ENCODE peak calls at places on chromosomes 11 and 22, in four cellular contexts. B is activated CD4-positive, CD25-positive, alpha-beta regulatory T cell; I is dorsolateral prefrontal cortex; A is EL. X is an unnamed sample.

GRCh38 chr22:31102441-31103081 is 4.8 kb downstream of the SELENOM start:
- DNase-seq in B (no peak), I (no peak), A (peak), X (no peak)

GRCh38 chr11:70243912-70244652 is 26.4 kb upstream of the PPFIA1 start:
- DNase-seq in B (no peak), I (no peak), A (peak), X (no peak)

GRCh38 chr22:42919199-42919598 is 62.1 kb upstream of the ARFGAP3 start:
- DNase-seq in B (no peak), I (no peak), A (peak), X (no peak)

GRCh38 chr22:42889290-42889689 is 32.2 kb upstream of the ARFGAP3 start:
- DNase-seq in B (no peak), I (no peak), A (no peak), X (no peak)

GRCh38 chr11:69882270-69882608 is 63.0 kb upstream of the FGF3 start:
- DNase-seq in B (no peak), I (no peak), A (no peak), X (no peak)

GRCh38 chr11:1022411-1022810 is 14.1 kb downstream of the MUC6 start:
- DNase-seq in B (no peak), I (no peak), A (no peak), X (no peak)

GRCh38 chr11:119727523-119728081 is 1.4 kb downstream of the NECTIN1 start:
- DNase-seq in B (no peak), I (no peak), A (no peak), X (peak)

GRCh38 chr11:33323421-33323820 is 66.2 kb downstream of the HIPK3 start:
- DNase-seq in B (no peak), I (no peak), A (no peak), X (no peak)

GRCh38 chr11:61480261-61480660 is 28.3 kb upstream of the LRRC10B start:
- DNase-seq in B (no peak), I (no peak), A (no peak), X (no peak)

GRCh38 chr22:34736081-34736480 is 329.9 kb upstream of the ISX start:
- DNase-seq in B (no peak), I (no peak), A (no peak), X (no peak)

GRCh38 chr11:119782673-119783072 is 53.7 kb upstream of the NECTIN1 start:
- DNase-seq in B (no peak), I (peak), A (no peak), X (no peak)

GRCh38 chr11:82871646-82872045 is 28.6 kb downstream of the PRCP start:
- DNase-seq in B (no peak), I (no peak), A (peak), X (no peak)

GRCh38 chr11:72798361-72798760 is 4.5 kb upstream of the STARD10 start:
- DNase-seq in B (no peak), I (no peak), A (no peak), X (no peak)

GRCh38 chr11:45078236-45079074 is 68.0 kb upstream of the PRDM11 start:
- DNase-seq in B (no peak), I (peak), A (no peak), X (no peak)

GRCh38 chr11:77121876-77122575 is 6.0 kb upstream of the MYO7A start:
- DNase-seq in B (no peak), I (no peak), A (no peak), X (no peak)

GRCh38 chr11:35623708-35624168 is 5.5 kb downstream of the FJX1 start:
- DNase-seq in B (no peak), I (no peak), A (peak), X (no peak)

GRCh38 chr11:57566035-57566504 is 1.4 kb downstream of the UBE2L6 start:
- DNase-seq in B (no peak), I (no peak), A (peak), X (no peak)

GRCh38 chr11:118198370-118198769 is 21.9 kb upstream of the SCN2B start:
- DNase-seq in B (peak), I (peak), A (peak), X (peak)

GRCh38 chr11:30527566-30527965 is 58.6 kb downstream of the MPPED2 start:
- DNase-seq in B (no peak), I (no peak), A (no peak), X (no peak)

GRCh38 chr11:19628018-19628417 is 84.6 kb upstream of the NAV2 start:
- DNase-seq in B (no peak), I (no peak), A (peak), X (no peak)

GRCh38 chr11:18066626-18067025 is 20.6 kb upstream of the TPH1 start:
- DNase-seq in B (no peak), I (no peak), A (peak), X (no peak)

GRCh38 chr22:38034278-38034882 is 22.8 kb upstream of the PICK1 start:
- DNase-seq in B (no peak), I (peak), A (peak), X (peak)

GRCh38 chr11:20045098-20045688 is 115.1 kb downstream of the DBX1 start:
- DNase-seq in B (no peak), I (no peak), A (no peak), X (no peak)

GRCh38 chr11:104625246-104625645 is 273.0 kb downstream of the CASP12 start:
- DNase-seq in B (no peak), I (no peak), A (peak), X (no peak)

X was measured in HAP-1.